ENCODE peak calls at places on chromosome 12, in nine cellular contexts. F is activated T-cell treated with anti-CD3 and anti-CD28 coated beads for 24 hours; O is stimulated activated CD8-positive, alpha-beta memory T cell treated with anti-CD3 and anti-CD28 coated beads, Interleukin-4, amount 100 ng/mL, for 48 hours; V is DMS 273 treated with DMSO at 0.1 percent for 48 hours; R is activated gamma-delta T cell treated with Interleukin-2 at 50 U/mL for 16 hours; Y is ascending aorta; H is NCI-H1105; B is progenitor cell of endocrine pancreas; K is tibial artery. S is an unnamed sample.

GRCh38 chr12:114685869-114686268 is 1.9 kb upstream of the TBX3 start:
- DNase-seq in F (no peak), B (no peak), V (no peak), H (no peak), Y (no peak), K (no peak), R (no peak), O (no peak), S (no peak)

GRCh38 chr12:77388611-77389265 is 323.4 kb upstream of the E2F7 start:
- DNase-seq in O (no peak), Y (no peak), R (no peak), F (no peak), H (no peak), V (no peak), B (no peak), K (no peak), S (no peak)

GRCh38 chr12:130186631-130187269 is 24.5 kb downstream of the FZD10 start:
- DNase-seq in Y (no peak), K (no peak), H (no peak), B (no peak), F (no peak), R (no peak), V (no peak), O (no peak), S (no peak)

GRCh38 chr12:1539135-1539534 is 55.2 kb downstream of the FBXL14 start:
- DNase-seq in O (no peak), H (no peak), Y (no peak), F (no peak), K (no peak), V (no peak), R (no peak), B (no peak), S (no peak)

GRCh38 chr12:6267007-6267721 is 43.3 kb upstream of the PLEKHG6 start:
- DNase-seq in H (peak), F (peak), V (no peak), Y (no peak), B (no peak), O (peak), K (no peak), R (no peak), S (no peak)

GRCh38 chr12:106154781-106155273 is 16.1 kb upstream of the NUAK1 start:
- DNase-seq in Y (no peak), H (no peak), B (no peak), O (no peak), R (no peak), K (no peak), V (no peak), F (no peak), S (no peak)

GRCh38 chr12:62260733-62261683 is 804 bp downstream of the USP15 start:
- DNase-seq in K (peak), O (peak), F (peak), H (no peak), Y (no peak), V (no peak), R (peak), B (no peak), S (peak)

GRCh38 chr12:105461276-105461975 is 130.9 kb downstream of the C12orf75 start:
- DNase-seq in R (no peak), H (no peak), K (no peak), V (no peak), Y (no peak), B (no peak), F (no peak), O (no peak), S (no peak)

GRCh38 chr12:111687255-111687654 is 1.4 kb downstream of the ACAD10 start:
- DNase-seq in H (no peak), Y (no peak), V (no peak), O (no peak), B (no peak), F (no peak), K (no peak), R (no peak), S (peak)

GRCh38 chr12:29888777-29889176 is 105.0 kb upstream of the TMTC1 start:
- DNase-seq in V (no peak), F (no peak), Y (no peak), H (no peak), R (no peak), K (no peak), O (no peak), B (no peak), S (no peak)

GRCh38 chr12:163406-163986 is 50.5 kb downstream of the SLC6A12 start:
- DNase-seq in V (no peak), R (no peak), K (no peak), O (no peak), Y (no peak), H (no peak), B (no peak), F (no peak), S (no peak)

GRCh38 chr12:3167636-3168035 is 90.5 kb downstream of the TSPAN9 start:
- DNase-seq in B (no peak), H (no peak), Y (no peak), V (no peak), K (no peak), F (no peak), O (no peak), R (no peak), S (no peak)

GRCh38 chr12:49847161-49847560 is 4.3 kb upstream of the BCDIN3D start:
- DNase-seq in B (no peak), Y (no peak), F (no peak), R (no peak), K (no peak), H (no peak), V (no peak), O (no peak), S (no peak)

GRCh38 chr12:118013283-118013682 is 3.2 kb upstream of the RFC5 start:
- DNase-seq in H (no peak), V (no peak), B (no peak), O (no peak), Y (no peak), F (no peak), R (no peak), K (no peak), S (no peak)

GRCh38 chr12:4388032-4388431 is 8.5 kb upstream of the FGF23 start:
- DNase-seq in R (no peak), V (no peak), Y (no peak), O (no peak), B (no peak), H (no peak), F (no peak), K (no peak), S (no peak)

GRCh38 chr12:76020731-76021672 is 10.6 kb downstream of the PHLDA1 start:
- DNase-seq in F (peak), O (peak), R (peak), Y (no peak), V (no peak), B (no peak), K (no peak), H (no peak), S (peak)

GRCh38 chr12:114476159-114476558 is 70.2 kb upstream of the TBX5 start:
- DNase-seq in Y (no peak), O (no peak), H (peak), K (no peak), R (no peak), B (no peak), F (no peak), V (no peak), S (no peak)

GRCh38 chr12:132436791-132437251 is 53.1 kb upstream of the FBRSL1 start:
- DNase-seq in V (no peak), H (no peak), B (no peak), K (no peak), O (no peak), Y (no peak), F (no peak), R (no peak), S (no peak)

GRCh38 chr12:19074700-19075099 is 54.8 kb upstream of the PLEKHA5 start:
- DNase-seq in F (no peak), Y (no peak), V (no peak), H (no peak), O (no peak), B (no peak), R (no peak), K (no peak), S (no peak)

GRCh38 chr12:93912086-93912733 is 235.0 kb downstream of the CRADD start:
- DNase-seq in O (no peak), F (no peak), B (no peak), H (no peak), V (no peak), K (no peak), R (no peak), Y (no peak), S (peak)

GRCh38 chr12:65640489-65640901 is 183.8 kb upstream of the HMGA2 start:
- DNase-seq in R (no peak), Y (no peak), V (no peak), F (no peak), O (no peak), K (no peak), B (no peak), H (no peak), S (no peak)

GRCh38 chr12:48285751-48286650 is 64.7 kb downstream of the ZNF641 start:
- DNase-seq in K (no peak), B (no peak), V (no peak), F (no peak), Y (no peak), O (no peak), R (no peak), H (no peak), S (no peak)

GRCh38 chr12:122310636-122311035 is 44.3 kb upstream of the VPS33A start:
- DNase-seq in F (no peak), V (no peak), K (no peak), O (no peak), B (no peak), R (no peak), Y (no peak), H (no peak), S (no peak)

GRCh38 chr12:106585862-106586534 is 3.2 kb downstream of the RFX4 start:
- DNase-seq in F (no peak), R (no peak), K (no peak), V (no peak), Y (no peak), O (peak), H (peak), B (peak), S (no peak)

GRCh38 chr12:123075591-123076171 is 75.2 kb downstream of the PITPNM2 start:
- DNase-seq in O (peak), Y (no peak), H (no peak), K (no peak), B (no peak), F (peak), V (peak), R (peak), S (peak)

GRCh38 chr12:15837141-15837781 is 44.9 kb upstream of the STRAP start:
- DNase-seq in Y (no peak), B (no peak), F (no peak), O (no peak), K (no peak), H (no peak), V (no peak), R (no peak), S (no peak)

GRCh38 chr12:39660101-39660500 is 40.5 kb upstream of the ABCD2 start:
- DNase-seq in O (no peak), V (no peak), B (no peak), H (no peak), K (no peak), Y (no peak), R (no peak), F (no peak), S (no peak)

GRCh38 chr12:89421093-89421835 is 69.0 kb upstream of the DUSP6 start:
- DNase-seq in B (no peak), V (no peak), F (no peak), R (no peak), H (no peak), K (no peak), Y (no peak), O (no peak), S (no peak)

GRCh38 chr12:122659579-122659978 is 43.6 kb downstream of the HCAR2 start:
- DNase-seq in B (no peak), F (no peak), Y (no peak), V (no peak), R (no peak), O (no peak), K (no peak), H (no peak), S (no peak)

GRCh38 chr12:56996793-56997545 is 9.4 kb downstream of the ZBTB39 start:
- DNase-seq in B (no peak), F (no peak), R (no peak), K (no peak), V (no peak), Y (no peak), O (peak), H (no peak), S (no peak)

GRCh38 chr12:108634225-108634795 is 616 bp upstream of the SELPLG start:
- DNase-seq in V (no peak), Y (no peak), R (peak), B (no peak), K (peak), F (no peak), O (peak), H (no peak), S (no peak)

GRCh38 chr12:107379852-107380567 is 286.7 kb upstream of the CRY1 start:
- DNase-seq in F (no peak), Y (no peak), R (no peak), K (no peak), V (no peak), H (peak), O (no peak), B (peak), S (peak)

GRCh38 chr12:6363330-6364036 is 11.9 kb downstream of the SCNN1A start:
- DNase-seq in H (no peak), R (peak), F (peak), K (peak), Y (peak), V (no peak), O (peak), B (peak), S (peak)

GRCh38 chr12:124599074-124599999 is 31.9 kb upstream of the NCOR2 start:
- DNase-seq in O (peak), Y (no peak), H (no peak), F (no peak), B (no peak), V (no peak), K (no peak), R (no peak), S (no peak)

GRCh38 chr12:85509857-85510256 is 229.8 kb downstream of the ALX1 start:
- DNase-seq in V (no peak), R (no peak), Y (no peak), K (no peak), H (no peak), O (no peak), B (no peak), F (no peak), S (no peak)

GRCh38 chr12:66941150-66941549 is 262.3 kb upstream of the GRIP1 start:
- DNase-seq in F (no peak), Y (no peak), V (no peak), H (no peak), K (no peak), B (no peak), O (no peak), R (no peak), S (no peak)

S was measured in small intestine.